ENCODE peak calls at places on chromosomes 3 and 15, in four cellular contexts. J, S, C and H are unnamed samples.

GRCh38 chr3:106401666-106402319 is 533.0 kb upstream of the CBLB start:
- DNase-seq in J (no peak), S (no peak), C (no peak), H (no peak)

GRCh38 chr15:75049392-75049791 is 26.0 kb downstream of the PPCDC start:
- DNase-seq in J (no peak), S (peak; percentile 71), C (peak; percentile 79), H (peak; percentile 44)

GRCh38 chr3:5411786-5412185 is 224.3 kb downstream of the EDEM1 start:
- DNase-seq in J (no peak), S (no peak), C (no peak), H (no peak)

GRCh38 chr3:32459474-32459873 is 43.2 kb downstream of the CMTM6 start:
- DNase-seq in J (no peak), S (no peak), C (no peak), H (no peak)

GRCh38 chr15:94080416-94080815 is 150.9 kb upstream of the MCTP2 start:
- DNase-seq in J (no peak), S (no peak), C (no peak), H (no peak)

GRCh38 chr3:69441028-69441427 is 55.1 kb upstream of the FRMD4B start:
- DNase-seq in J (no peak), S (no peak), C (no peak), H (no peak)

GRCh38 chr3:94070341-94070911 is 7.6 kb downstream of the NSUN3 start:
- DNase-seq in J (no peak), S (no peak), C (no peak), H (no peak)

GRCh38 chr3:41159581-41160189 is 39.6 kb upstream of the CTNNB1 start:
- DNase-seq in J (peak; percentile 7), S (no peak), C (no peak), H (no peak)

GRCh38 chr3:112744825-112745566 is 101.7 kb downstream of the CD200R1L start:
- DNase-seq in J (no peak), S (no peak), C (no peak), H (no peak)

GRCh38 chr3:60192297-60193114 is 1058.7 kb downstream of the FHIT start:
- DNase-seq in J (no peak), S (no peak), C (no peak), H (no peak)

GRCh38 chr3:11185564-11186317 is 31.4 kb downstream of the HRH1 start:
- DNase-seq in J (peak; percentile 83), S (no peak), C (peak; percentile 82), H (peak; percentile 55)

GRCh38 chr15:35320158-35320780 is 225.7 kb downstream of the DPH6 start:
- DNase-seq in J (no peak), S (no peak), C (no peak), H (no peak)

GRCh38 chr3:10702961-10703740 is 112.9 kb upstream of the SLC6A11 start:
- DNase-seq in J (no peak), S (peak; percentile 88), C (no peak), H (no peak)

GRCh38 chr3:53485675-53486365 is 8.6 kb upstream of the CACNA1D start:
- DNase-seq in J (peak; percentile 63), S (no peak), C (no peak), H (no peak)

GRCh38 chr3:58051196-58051595 is 43.0 kb downstream of the FLNB start:
- DNase-seq in J (peak; percentile 65), S (no peak), C (peak; percentile 79), H (no peak)

GRCh38 chr3:149313542-149313941 is 19.9 kb downstream of the TM4SF18 start:
- DNase-seq in J (no peak), S (no peak), C (no peak), H (no peak)

GRCh38 chr3:137763594-137763938 is 549 bp upstream of the SOX14 start:
- DNase-seq in J (no peak), S (peak; percentile 52), C (no peak), H (no peak)

GRCh38 chr3:69357196-69357595 is 28.7 kb downstream of the FRMD4B start:
- DNase-seq in J (no peak), S (no peak), C (no peak), H (no peak)

GRCh38 chr3:194640829-194641228 is 7.6 kb upstream of the TMEM44 start:
- DNase-seq in J (peak; percentile 29), S (no peak), C (no peak), H (no peak)
- TF ChIP-seq CTCF in J (no peak), S (peak; percentile 45), C (peak; percentile 22), H (no peak)

DNA sequence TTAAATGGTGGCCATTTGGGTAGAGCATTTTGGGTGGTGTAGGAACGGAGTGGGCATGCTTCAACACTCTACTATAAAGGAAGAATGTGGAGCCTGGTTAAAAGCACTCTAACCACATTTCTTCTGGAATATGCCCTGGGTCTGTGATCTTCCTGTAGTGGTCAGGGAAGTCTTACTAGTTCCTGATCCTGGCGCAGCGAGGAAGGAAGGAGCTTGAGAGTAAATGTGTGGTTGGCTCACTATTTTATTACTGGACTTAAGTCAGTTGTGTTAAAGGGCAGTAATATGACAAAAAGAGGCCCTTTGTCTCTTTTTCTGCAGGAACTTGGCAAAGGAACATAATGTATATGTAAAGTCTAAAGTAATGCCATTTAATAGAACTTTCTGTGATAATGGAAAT is 197.6 kb upstream of the ZPLD1 start:
- DNase-seq in J (no peak), S (no peak), C (no peak), H (no peak)
- TF ChIP-seq CTCF in J (no peak), S (no peak), C (no peak), H (no peak)

DNA sequence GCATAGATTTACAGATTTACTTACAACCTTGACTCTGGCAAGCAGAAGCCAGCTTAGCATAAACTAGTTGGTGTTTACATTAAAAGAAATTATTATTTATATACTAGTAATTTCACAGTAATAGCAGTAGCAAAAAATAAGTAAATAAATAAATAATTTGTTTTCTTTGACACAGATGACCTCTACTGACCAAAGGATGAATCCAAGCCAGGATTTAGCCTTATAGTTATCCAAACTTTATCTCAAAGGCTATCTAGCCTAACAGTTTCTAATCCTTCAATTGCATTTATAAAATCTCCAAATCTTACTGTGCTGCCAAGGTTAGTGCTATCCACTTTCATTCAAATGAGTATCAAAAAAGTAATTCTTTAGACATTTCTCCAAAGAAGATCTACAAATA is 64.3 kb downstream of the FRMD5 start:
- DNase-seq in J (no peak), S (no peak), C (no peak), H (no peak)
- TF ChIP-seq CTCF in J (peak; percentile 33), S (peak; percentile 56), C (no peak), H (no peak)

GRCh38 chr3:12479919-12480425 is 4.3 kb upstream of the TSEN2 start:
- DNase-seq in J (peak; percentile 58), S (peak; percentile 75), C (no peak), H (no peak)
- TF ChIP-seq CTCF in J (peak; percentile 92), S (peak; percentile 79), C (peak; percentile 78), H (peak; percentile 41)

GRCh38 chr3:33914731-33915389 is 116.4 kb downstream of the PDCD6IP start:
- DNase-seq in J (no peak), S (no peak), C (no peak), H (no peak)

GRCh38 chr3:33918357-33918756 is 119.9 kb downstream of the PDCD6IP start:
- DNase-seq in J (no peak), S (no peak), C (no peak), H (no peak)

GRCh38 chr3:33919721-33920120 is 121.3 kb downstream of the PDCD6IP start:
- DNase-seq in J (no peak), S (no peak), C (no peak), H (no peak)

GRCh38 chr3:33919312-33919711 is 120.9 kb downstream of the PDCD6IP start:
- DNase-seq in J (no peak), S (no peak), C (no peak), H (no peak)

GRCh38 chr3:33915796-33916589 is 117.6 kb downstream of the PDCD6IP start:
- DNase-seq in J (peak; percentile 69), S (peak; percentile 24), C (no peak), H (no peak)
- TF ChIP-seq CTCF in J (peak; percentile 57), S (no peak), C (no peak), H (no peak)

DNA sequence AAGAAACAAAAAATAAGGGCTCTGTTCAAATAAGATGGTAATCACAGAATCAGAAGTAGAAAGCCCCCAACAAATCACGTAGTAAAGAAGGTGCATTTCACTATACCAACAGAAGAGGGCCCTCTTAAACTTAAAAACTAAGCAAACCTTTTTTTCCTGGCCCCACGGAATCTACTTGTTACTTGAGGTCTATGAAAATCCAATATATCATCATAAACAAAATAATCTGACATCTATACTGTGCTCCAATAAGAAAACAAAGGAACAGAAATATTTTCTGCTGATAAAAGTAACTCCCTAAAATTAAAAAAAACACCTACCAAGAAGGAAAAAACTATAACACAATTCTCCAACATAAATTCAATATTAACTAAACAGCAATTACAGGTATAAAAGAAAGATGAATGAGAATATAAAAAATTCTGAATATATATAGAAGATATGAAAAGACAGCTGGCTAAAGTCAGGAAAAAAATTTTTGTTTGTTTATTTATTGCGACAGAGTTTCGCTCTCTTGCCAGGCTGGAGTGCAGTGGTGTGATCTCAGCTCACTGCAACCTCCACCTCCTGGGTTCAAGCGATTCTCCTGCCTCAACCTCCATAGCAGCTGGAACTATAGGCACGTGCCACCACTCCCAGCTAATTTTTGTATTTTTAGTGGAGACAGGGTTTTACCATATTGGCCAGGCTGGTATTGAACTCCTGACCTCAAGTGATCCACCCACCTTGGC is 81.8 kb downstream of the CLASP2 start:
- DNase-seq in J (peak; percentile 73), S (peak; percentile 49), C (no peak), H (no peak)
- TF ChIP-seq CTCF in J (peak; percentile 80), S (peak; percentile 83), C (peak; percentile 65), H (no peak)

DNA sequence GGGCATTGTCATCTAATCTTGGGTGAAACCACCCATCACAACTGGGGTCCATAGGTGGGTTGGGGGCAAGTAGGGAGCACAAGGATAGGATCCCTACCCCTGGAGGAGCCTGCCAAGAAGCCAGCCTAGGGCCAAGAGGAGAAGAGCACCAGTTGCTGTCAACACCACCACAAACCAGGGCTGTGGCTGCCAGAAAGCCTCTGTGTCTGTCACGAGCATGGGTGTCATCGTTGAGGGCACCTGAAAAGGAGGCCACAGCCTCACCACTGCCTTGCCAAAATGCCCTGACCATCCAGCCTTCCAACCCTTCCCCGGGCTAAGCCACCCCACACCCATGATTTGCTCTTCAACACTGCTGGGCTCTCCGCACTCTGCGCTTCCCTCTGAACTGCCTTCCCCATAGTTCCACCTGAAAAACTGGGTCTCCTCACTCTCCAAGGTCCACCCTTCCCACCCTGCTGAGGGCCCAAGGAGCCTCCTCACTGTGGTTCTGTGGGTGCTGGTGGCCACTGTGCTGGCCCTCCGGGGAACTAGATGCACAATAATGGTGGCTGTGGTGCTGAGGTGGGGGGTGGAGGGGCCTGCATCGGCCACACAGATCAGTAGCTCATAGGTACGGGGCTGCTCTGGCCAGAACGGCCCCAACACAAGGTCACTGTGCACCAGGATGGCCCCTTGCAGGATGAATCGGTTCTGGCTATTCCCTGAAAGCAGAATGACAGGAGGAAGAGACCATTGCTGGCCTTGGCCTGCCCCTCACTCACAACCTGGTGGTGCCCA is 6.2 kb upstream of the IP6K1 start:
- DNase-seq in J (no peak), S (peak; percentile 3), C (no peak), H (no peak)
- TF ChIP-seq CTCF in J (no peak), S (no peak), C (no peak), H (no peak)

DNA sequence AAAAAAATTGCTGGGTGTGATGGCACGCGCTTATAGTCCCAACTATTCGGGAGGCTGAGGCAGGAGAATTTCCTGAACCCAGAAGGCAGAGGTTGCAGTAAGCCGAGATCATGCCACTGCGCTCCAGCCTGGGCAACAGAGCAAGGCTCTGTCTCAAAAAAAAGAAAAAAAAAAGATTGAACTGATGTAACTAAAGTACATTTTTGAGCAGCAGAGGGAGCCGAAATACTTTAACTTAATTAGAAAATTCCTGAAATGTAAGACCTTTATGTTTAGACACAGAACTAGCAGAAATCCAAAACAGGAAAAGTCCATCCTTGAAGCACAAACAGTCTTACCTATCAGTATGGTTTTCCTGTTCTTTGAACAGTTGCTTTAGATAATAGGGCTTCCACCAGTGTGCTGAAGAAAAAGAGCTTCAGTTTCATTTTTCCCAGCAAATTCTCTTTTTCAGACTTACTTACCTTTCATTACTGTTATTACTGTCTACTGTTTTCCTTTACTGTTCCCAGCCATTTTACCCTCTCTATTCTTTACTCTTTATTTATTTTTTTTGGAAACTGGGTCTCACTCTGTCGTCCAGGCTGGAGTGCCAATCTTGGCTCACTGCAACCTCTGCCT is 33.4 kb upstream of the ZNF609 start:
- DNase-seq in J (peak; percentile 26), S (no peak), C (no peak), H (no peak)
- TF ChIP-seq CTCF in J (peak; percentile 64), S (peak; percentile 50), C (peak; percentile 18), H (no peak)